ENCODE peak calls at places on chromosomes 6 and 20, in eight cellular contexts. W is body of pancreas; E is NCI-H1105; V is AG04449; J is NCI-H510A treated with DMSO at 0.1 percent for 48 hours; U is GM20000; O is LoVo; R is stimulated activated CD8-positive, alpha-beta memory T cell treated with anti-CD3 and anti-CD28 coated beads, Interleukin-4, amount 100 ng/mL, for 48 hours. Q is an unnamed sample.

GRCh38 chr6:105985098-105985815 is 100.9 kb upstream of the PRDM1 start:
- DNase-seq in O (peak; percentile 79), E (peak; percentile 35), U (no peak), V (no peak), W (no peak), R (no peak), J (no peak), Q (no peak)

GRCh38 chr6:56752009-56752408 is 109.3 kb upstream of the DST start:
- DNase-seq in V (no peak), O (no peak), E (no peak), J (peak; percentile 60), W (no peak), U (no peak), R (no peak), Q (no peak)

GRCh38 chr20:23112595-23112994 is 26.5 kb upstream of the CD93 start:
- DNase-seq in R (no peak), V (no peak), W (no peak), J (peak; percentile 85), U (no peak), E (no peak), O (no peak), Q (peak; percentile 22)

GRCh38 chr6:5457983-5458683 is 196.8 kb downstream of the FARS2 start:
- DNase-seq in J (peak; percentile 40), U (no peak), V (no peak), R (no peak), W (peak; percentile 93), E (peak; percentile 14), O (no peak), Q (peak; percentile 61)

GRCh38 chr6:137589067-137589848 is 95.1 kb upstream of the OLIG3 start:
- DNase-seq in U (peak; percentile 56), O (peak; percentile 7), V (no peak), W (no peak), R (peak; percentile 62), J (no peak), E (no peak), Q (no peak)

GRCh38 chr20:2822073-2822472 is 5.9 kb downstream of the TMEM239 start:
- DNase-seq in O (no peak), E (no peak), V (no peak), U (peak; percentile 60), R (no peak), J (no peak), W (no peak), Q (peak; percentile 31)

GRCh38 chr20:12173333-12173732 is 255.6 kb downstream of the BTBD3 start:
- DNase-seq in R (no peak), E (peak; percentile 80), V (no peak), O (no peak), W (no peak), J (no peak), U (no peak), Q (no peak)

GRCh38 chr20:19552144-19552895 is 205.7 kb upstream of the RIN2 start:
- DNase-seq in R (no peak), U (no peak), O (no peak), J (peak; percentile 68), W (peak; percentile 17), E (no peak), V (no peak), Q (peak; percentile 80)

GRCh38 chr6:135497412-135498177 is at the start of gene AHI1:
- DNase-seq in J (peak; percentile 61), W (peak; percentile 96), U (peak; percentile 93), R (peak; percentile 94), E (peak; percentile 98), V (peak; percentile 47), O (peak; percentile 94), Q (peak; percentile 98)

GRCh38 chr6:109165392-109165964 is 70.2 kb downstream of the CEP57L1 start:
- DNase-seq in W (no peak), U (no peak), V (peak; percentile 36), O (no peak), J (peak; percentile 6), E (no peak), R (no peak), Q (no peak)